ENCODE peak calls at places on chromosomes 4 and X, in five cellular contexts. I, G, J, B and X are unnamed samples.

GRCh38 chr4:80271806-80272205 is 5.3 kb downstream of the FGF5 start:
- DNase-seq in I (peak), G (peak), J (no peak), B (no peak), X (no peak)

GRCh38 chrX:82711432-82711831 is 796.7 kb upstream of the POU3F4 start:
- DNase-seq in I (no peak), G (peak), J (no peak), B (no peak), X (no peak)

GRCh38 chr4:86565641-86566040 is 28.5 kb upstream of the PTPN13 start:
- DNase-seq in I (no peak), G (no peak), J (no peak), B (no peak), X (no peak)

GRCh38 chrX:16882188-16882587 is 12.0 kb upstream of the RBBP7 start:
- DNase-seq in I (no peak), G (peak), J (no peak), B (no peak), X (no peak)

GRCh38 chr4:102324725-102325124 is 20.6 kb downstream of the SLC39A8 start:
- DNase-seq in I (peak), G (no peak), J (no peak), B (no peak), X (no peak)

GRCh38 chrX:129115104-129115503 is 408.2 kb downstream of the SMARCA1 start:
- DNase-seq in I (no peak), G (peak), J (peak), B (no peak), X (no peak)

GRCh38 chrX:138858438-138858837 is 146.9 kb upstream of the FGF13 start:
- DNase-seq in I (peak), G (peak), J (no peak), B (no peak), X (no peak)

GRCh38 chr4:128241981-128242380 is 45.6 kb downstream of the PGRMC2 start:
- DNase-seq in I (no peak), G (no peak), J (no peak), B (no peak), X (no peak)

GRCh38 chrX:132564026-132564425 is 75.2 kb upstream of the MBNL3 start:
- DNase-seq in I (peak), G (no peak), J (no peak), B (no peak), X (no peak)

GRCh38 chrX:87338510-87338909 is 179.1 kb upstream of the KLHL4 start:
- DNase-seq in I (no peak), G (peak), J (no peak), B (no peak), X (no peak)

GRCh38 chrX:2610246-2611170 is 80.6 kb upstream of the CD99 start:
- DNase-seq in I (peak), G (no peak), J (no peak), B (no peak), X (no peak)

GRCh38 chr4:76301068-76301774 is 5.3 kb upstream of the STBD1 start:
- DNase-seq in I (peak), G (peak), J (no peak), B (no peak), X (peak)

GRCh38 chr4:95640337-95640736 is 91.6 kb upstream of the UNC5C start:
- DNase-seq in I (no peak), G (no peak), J (no peak), B (no peak), X (no peak)

GRCh38 chr4:78092850-78093249 is 35.7 kb downstream of the FRAS1 start:
- DNase-seq in I (no peak), G (no peak), J (no peak), B (no peak), X (no peak)

GRCh38 chrX:103533428-103534216 is 14.3 kb upstream of the RAB40A start:
- DNase-seq in I (peak), G (peak), J (peak), B (peak), X (no peak)

GRCh38 chr4:135382280-135382679 is 1180.7 kb upstream of the PABPC4L start:
- DNase-seq in I (no peak), G (no peak), J (no peak), B (no peak), X (no peak)

GRCh38 chr4:27973056-27973455 is 1112.4 kb downstream of the STIM2 start:
- DNase-seq in I (no peak), G (no peak), J (no peak), B (no peak), X (no peak)